ENCODE peak calls at places on chromosomes 4 and X, in seven cellular contexts. One of them, this sample, is unnamed.
A peak's percentile ranks its signal among the peaks of the same experiment; 100 is the strongest.

GRCh38 chr4:74181225-74181624 is 23.3 kb downstream of the MTHFD2L start:
- DNase-seq in neural progenitor cell: no peak
- DNase-seq in right lobe of liver: no peak
- DNase-seq in pancreas: no peak
- DNase-seq in Panc1: no peak
- DNase-seq in PC-3: peak; percentile 61
- DNase-seq in esophagus squamous epithelium: no peak
- DNase-seq in this sample: no peak

GRCh38 chr4:108018038-108018883 is 28.6 kb downstream of the HADH start:
- DNase-seq in pancreas: peak; percentile 74
- DNase-seq in neural progenitor cell: peak; percentile 81
- DNase-seq in right lobe of liver: peak; percentile 81
- DNase-seq in esophagus squamous epithelium: no peak
- DNase-seq in Panc1: peak; percentile 36
- DNase-seq in PC-3: peak; percentile 78
- DNase-seq in this sample: peak; percentile 80

GRCh38 chr4:165426331-165426730 is 47.5 kb downstream of the CPE start:
- DNase-seq in esophagus squamous epithelium: no peak
- DNase-seq in neural progenitor cell: no peak
- DNase-seq in right lobe of liver: no peak
- DNase-seq in Panc1: no peak
- DNase-seq in PC-3: no peak
- DNase-seq in pancreas: no peak
- DNase-seq in this sample: no peak

GRCh38 chr4:147754037-147754445 is 22.2 kb downstream of the ARHGAP10 start:
- DNase-seq in neural progenitor cell: peak; percentile 25
- DNase-seq in pancreas: no peak
- DNase-seq in PC-3: peak; percentile 79
- DNase-seq in Panc1: no peak
- DNase-seq in right lobe of liver: no peak
- DNase-seq in esophagus squamous epithelium: no peak
- DNase-seq in this sample: no peak

GRCh38 chr4:30380404-30380998 is 339.7 kb upstream of the PCDH7 start:
- DNase-seq in PC-3: peak; percentile 79
- DNase-seq in Panc1: peak; percentile 65
- DNase-seq in pancreas: no peak
- DNase-seq in neural progenitor cell: peak; percentile 82
- DNase-seq in right lobe of liver: no peak
- DNase-seq in esophagus squamous epithelium: no peak
- DNase-seq in this sample: peak; percentile 77

GRCh38 chr4:714087-714486 is 8.5 kb downstream of the PCGF3 start:
- DNase-seq in esophagus squamous epithelium: no peak
- DNase-seq in Panc1: no peak
- DNase-seq in neural progenitor cell: no peak
- DNase-seq in right lobe of liver: no peak
- DNase-seq in PC-3: no peak
- DNase-seq in pancreas: peak; percentile 31
- DNase-seq in this sample: no peak

GRCh38 chrX:133660356-133660755 is 245.1 kb upstream of the GPC4 start:
- DNase-seq in right lobe of liver: no peak
- DNase-seq in Panc1: no peak
- DNase-seq in pancreas: no peak
- DNase-seq in neural progenitor cell: no peak
- DNase-seq in PC-3: peak; percentile 87
- DNase-seq in esophagus squamous epithelium: no peak
- DNase-seq in this sample: no peak

GRCh38 chr4:100569196-100569595 is 51.4 kb upstream of the EMCN start:
- DNase-seq in pancreas: no peak
- DNase-seq in Panc1: no peak
- DNase-seq in esophagus squamous epithelium: no peak
- DNase-seq in neural progenitor cell: no peak
- DNase-seq in PC-3: no peak
- DNase-seq in right lobe of liver: no peak
- DNase-seq in this sample: no peak

GRCh38 chrX:110341189-110342035 is 17.2 kb upstream of the RTL9 start:
- DNase-seq in Panc1: no peak
- DNase-seq in PC-3: peak; percentile 78
- DNase-seq in neural progenitor cell: no peak
- DNase-seq in right lobe of liver: no peak
- DNase-seq in pancreas: no peak
- DNase-seq in esophagus squamous epithelium: no peak
- DNase-seq in this sample: peak; percentile 21

GRCh38 chr4:7970031-7970946 is 30.6 kb upstream of the AFAP1 start:
- DNase-seq in esophagus squamous epithelium: no peak
- DNase-seq in Panc1: no peak
- DNase-seq in pancreas: no peak
- DNase-seq in right lobe of liver: no peak
- DNase-seq in PC-3: peak; percentile 71
- DNase-seq in neural progenitor cell: no peak
- DNase-seq in this sample: no peak

GRCh38 chrX:149527705-149528104 is 13.1 kb upstream of the EOLA1 start:
- DNase-seq in PC-3: peak; percentile 54
- DNase-seq in pancreas: no peak
- DNase-seq in Panc1: peak; percentile 28
- DNase-seq in right lobe of liver: no peak
- DNase-seq in neural progenitor cell: peak; percentile 11
- DNase-seq in esophagus squamous epithelium: no peak
- DNase-seq in this sample: peak; percentile 43

GRCh38 chr4:174069848-174070330 is 213.6 kb downstream of the FBXO8 start:
- DNase-seq in pancreas: no peak
- DNase-seq in neural progenitor cell: no peak
- DNase-seq in right lobe of liver: no peak
- DNase-seq in PC-3: no peak
- DNase-seq in Panc1: no peak
- DNase-seq in esophagus squamous epithelium: no peak
- DNase-seq in this sample: peak; percentile 59

GRCh38 chr4:7256989-7257810 is 64.9 kb downstream of the SORCS2 start:
- DNase-seq in neural progenitor cell: no peak
- DNase-seq in right lobe of liver: no peak
- DNase-seq in esophagus squamous epithelium: no peak
- DNase-seq in PC-3: no peak
- DNase-seq in Panc1: no peak
- DNase-seq in pancreas: peak; percentile 92
- DNase-seq in this sample: no peak

GRCh38 chr4:85798011-85798770 is 323.2 kb downstream of the ARHGAP24 start:
- DNase-seq in esophagus squamous epithelium: no peak
- DNase-seq in right lobe of liver: no peak
- DNase-seq in pancreas: no peak
- DNase-seq in neural progenitor cell: no peak
- DNase-seq in Panc1: no peak
- DNase-seq in PC-3: no peak
- DNase-seq in this sample: peak; percentile 15

GRCh38 chr4:148310756-148311155 is 131.5 kb downstream of the NR3C2 start:
- DNase-seq in right lobe of liver: no peak
- DNase-seq in pancreas: no peak
- DNase-seq in PC-3: no peak
- DNase-seq in esophagus squamous epithelium: no peak
- DNase-seq in Panc1: no peak
- DNase-seq in neural progenitor cell: no peak
- DNase-seq in this sample: no peak

GRCh38 chrX:71105638-71106037 is 902 bp downstream of the CXorf65 start:
- DNase-seq in PC-3: no peak
- DNase-seq in esophagus squamous epithelium: no peak
- DNase-seq in right lobe of liver: no peak
- DNase-seq in pancreas: no peak
- DNase-seq in Panc1: no peak
- DNase-seq in neural progenitor cell: no peak
- DNase-seq in this sample: no peak

GRCh38 chrX:23901805-23902204 is 5.9 kb downstream of the APOO start:
- DNase-seq in PC-3: peak; percentile 70
- DNase-seq in right lobe of liver: peak; percentile 62
- DNase-seq in pancreas: no peak
- DNase-seq in Panc1: no peak
- DNase-seq in esophagus squamous epithelium: peak; percentile 6
- DNase-seq in neural progenitor cell: peak; percentile 88
- DNase-seq in this sample: peak; percentile 84

DNA sequence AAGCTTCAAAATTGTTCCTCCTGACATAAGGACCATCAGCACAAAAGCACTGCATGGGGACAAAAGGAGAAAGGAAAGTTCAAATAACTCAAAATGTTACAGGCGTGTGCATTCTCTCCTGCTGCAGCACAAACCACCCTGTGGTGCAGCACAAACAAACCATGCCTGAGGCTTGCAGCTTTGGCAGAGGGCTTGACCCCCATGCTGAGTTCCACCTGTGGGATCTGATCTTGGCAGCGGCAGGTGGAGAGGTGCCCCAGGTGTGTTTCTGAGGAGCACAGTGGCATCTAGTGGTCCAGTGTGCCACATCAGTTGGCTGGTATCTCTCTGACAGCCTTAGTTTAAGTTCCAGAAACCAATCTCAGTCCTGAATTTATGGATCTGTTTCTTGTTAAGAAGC is 164.6 kb downstream of the SOWAHB start:
- DNase-seq in esophagus squamous epithelium: no peak
- DNase-seq in Panc1: no peak
- DNase-seq in neural progenitor cell: no peak
- DNase-seq in pancreas: no peak
- DNase-seq in right lobe of liver: no peak
- DNase-seq in PC-3: peak; percentile 70
- DNase-seq in this sample: no peak
- TF ChIP-seq CTCF in esophagus squamous epithelium: peak; percentile 41
- TF ChIP-seq CTCF in Panc1: peak; percentile 53
- TF ChIP-seq CTCF in neural progenitor cell: no peak
- TF ChIP-seq CTCF in pancreas: no peak
- TF ChIP-seq CTCF in right lobe of liver: peak; percentile 43
- TF ChIP-seq CTCF in PC-3: peak; percentile 80
- TF ChIP-seq CTCF in this sample: no peak

DNA sequence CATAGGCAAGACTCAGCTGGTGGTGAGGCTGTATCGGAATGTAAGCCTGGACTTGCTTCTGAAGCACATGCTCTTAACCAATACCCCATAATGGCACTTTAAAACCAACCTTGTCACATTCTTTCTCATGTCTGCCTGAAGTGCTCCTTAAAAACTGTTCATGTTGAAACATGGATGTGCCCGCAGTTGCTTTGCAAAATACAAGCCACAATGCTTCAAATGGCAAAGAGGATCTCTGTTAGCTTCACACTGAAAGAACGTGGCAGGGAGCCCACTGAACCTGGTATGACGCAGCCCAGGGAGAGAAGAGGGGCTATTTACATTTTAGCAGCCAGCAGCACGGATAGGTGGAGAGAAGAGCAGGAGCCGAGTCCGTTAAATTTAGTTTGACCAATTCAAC is 29.3 kb downstream of the SOD3 start:
- DNase-seq in pancreas: no peak
- DNase-seq in esophagus squamous epithelium: no peak
- DNase-seq in neural progenitor cell: no peak
- DNase-seq in PC-3: no peak
- DNase-seq in Panc1: no peak
- DNase-seq in right lobe of liver: no peak
- DNase-seq in this sample: no peak
- H3K36me3 ChIP-seq in pancreas: no peaks in the 10 kb centered on the region
- H3K36me3 ChIP-seq in esophagus squamous epithelium: no peaks in the 10 kb centered on the region
- H3K36me3 ChIP-seq in neural progenitor cell: no peaks in the 10 kb centered on the region
- H3K36me3 ChIP-seq in PC-3: no peaks in the 10 kb centered on the region
- H3K36me3 ChIP-seq in Panc1: no peaks in the 10 kb centered on the region
- H3K36me3 ChIP-seq in right lobe of liver: no peaks in the 10 kb centered on the region
- H3K36me3 ChIP-seq in this sample: no peaks in the 10 kb centered on the region

GRCh38 chrX:43666301-43666912 is 10.3 kb downstream of the MAOA start:
- DNase-seq in neural progenitor cell: no peak
- DNase-seq in esophagus squamous epithelium: no peak
- DNase-seq in Panc1: no peak
- DNase-seq in right lobe of liver: no peak
- DNase-seq in PC-3: no peak
- DNase-seq in pancreas: no peak
- DNase-seq in this sample: no peak

GRCh38 chrX:43663173-43663572 is 7.1 kb downstream of the MAOA start:
- DNase-seq in esophagus squamous epithelium: no peak
- DNase-seq in right lobe of liver: no peak
- DNase-seq in PC-3: no peak
- DNase-seq in Panc1: no peak
- DNase-seq in neural progenitor cell: no peak
- DNase-seq in pancreas: no peak
- DNase-seq in this sample: no peak

GRCh38 chrX:43664708-43665107 is 8.6 kb downstream of the MAOA start:
- DNase-seq in neural progenitor cell: no peak
- DNase-seq in Panc1: no peak
- DNase-seq in pancreas: no peak
- DNase-seq in right lobe of liver: no peak
- DNase-seq in PC-3: no peak
- DNase-seq in esophagus squamous epithelium: no peak
- DNase-seq in this sample: no peak

GRCh38 chrX:43664258-43664657 is 8.2 kb downstream of the MAOA start:
- DNase-seq in right lobe of liver: no peak
- DNase-seq in Panc1: no peak
- DNase-seq in PC-3: no peak
- DNase-seq in neural progenitor cell: no peak
- DNase-seq in esophagus squamous epithelium: no peak
- DNase-seq in pancreas: no peak
- DNase-seq in this sample: no peak

DNA sequence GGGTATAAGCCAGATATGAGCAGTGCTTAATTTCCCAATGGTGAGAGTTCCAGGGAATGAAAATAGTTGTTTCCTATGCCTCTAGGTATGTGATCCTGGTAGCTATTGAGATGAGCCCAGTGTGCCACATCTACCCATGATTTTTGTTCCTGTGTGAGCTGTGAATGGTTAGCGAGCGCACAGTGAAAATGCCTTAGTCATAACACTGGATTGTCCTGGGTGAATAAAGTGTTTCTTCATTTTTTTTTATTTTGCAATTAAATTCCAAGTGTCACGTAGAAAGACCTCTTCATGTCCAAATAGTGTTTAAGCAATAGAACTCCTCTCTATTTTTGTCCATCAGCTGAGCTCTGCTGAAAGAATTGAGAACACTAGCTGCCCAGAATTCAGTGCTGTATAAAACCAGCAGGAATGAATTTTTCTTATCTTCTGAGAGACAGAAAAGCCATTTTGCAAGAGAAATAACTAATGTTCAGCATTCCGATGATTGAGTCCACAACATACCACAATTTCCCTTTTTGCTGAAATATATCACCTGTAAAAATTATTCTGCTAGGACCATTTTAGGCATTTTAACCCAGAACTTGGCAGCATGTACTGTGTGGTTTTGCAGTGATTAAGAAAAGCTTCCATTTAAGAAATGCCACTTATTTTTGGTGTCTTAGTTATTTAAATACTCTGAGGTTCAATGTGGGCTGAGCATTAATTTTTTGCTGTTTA is 5.6 kb downstream of the MAOA start:
- DNase-seq in Panc1: no peak
- DNase-seq in neural progenitor cell: no peak
- DNase-seq in right lobe of liver: no peak
- DNase-seq in esophagus squamous epithelium: no peak
- DNase-seq in PC-3: no peak
- DNase-seq in pancreas: no peak
- DNase-seq in this sample: no peak
- H3K27ac ChIP-seq in Panc1: no peak overlapping the region
- H3K27ac ChIP-seq in neural progenitor cell: no peak overlapping the region
- H3K27ac ChIP-seq in right lobe of liver: peak overlapping the region; percentile 35
- H3K27ac ChIP-seq in esophagus squamous epithelium: peak overlapping the region; percentile 46
- H3K27ac ChIP-seq in PC-3: no peak overlapping the region
- H3K27ac ChIP-seq in pancreas: no peak overlapping the region
- H3K27ac ChIP-seq in this sample: no peak overlapping the region

DNA sequence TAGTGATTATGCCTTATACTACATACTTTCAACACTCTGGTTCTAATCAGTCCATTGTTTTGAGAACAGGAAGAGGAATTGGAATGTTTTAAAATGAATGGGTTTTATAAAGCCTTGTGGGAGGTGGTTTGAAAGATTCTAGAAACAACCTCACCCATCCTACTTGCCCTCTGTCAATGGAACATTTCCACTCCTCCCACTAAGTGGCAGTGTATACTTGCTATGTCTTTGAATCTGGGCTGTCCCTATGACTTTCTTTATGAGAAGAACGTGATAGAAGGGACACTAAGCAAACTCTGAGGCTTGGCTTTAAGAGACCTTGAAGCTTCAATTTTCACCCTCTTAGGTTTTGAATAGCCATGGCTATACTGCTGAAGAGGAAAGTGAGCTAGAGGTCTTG is 611.2 kb downstream of the PPP4R3C start:
- DNase-seq in pancreas: no peak
- DNase-seq in neural progenitor cell: peak; percentile 44
- DNase-seq in esophagus squamous epithelium: no peak
- DNase-seq in Panc1: no peak
- DNase-seq in right lobe of liver: no peak
- DNase-seq in PC-3: peak; percentile 1
- DNase-seq in this sample: no peak
- TF ChIP-seq CTCF in pancreas: no peak
- TF ChIP-seq CTCF in neural progenitor cell: peak; percentile 47
- TF ChIP-seq CTCF in esophagus squamous epithelium: no peak
- TF ChIP-seq CTCF in Panc1: peak; percentile 23
- TF ChIP-seq CTCF in right lobe of liver: no peak
- TF ChIP-seq CTCF in PC-3: no peak
- TF ChIP-seq CTCF in this sample: no peak